ENCODE peak calls at places on chromosomes 4 and X, in four cellular contexts. Z is AG04450, A is glutamatergic neuron, E is NCI-H774. B is an unnamed sample.

GRCh38 chr4:40484346-40484745 is 145.3 kb downstream of the RBM47 start:
- DNase-seq in E (no peak), A (no peak), Z (no peak), B (no peak)

GRCh38 chrX:151974336-151975227 is at the start of gene GABRE:
- DNase-seq in A (peak; percentile 36), E (peak; percentile 34), Z (no peak), B (no peak)

GRCh38 chr4:3317656-3318211 is 24.9 kb downstream of the RGS12 start:
- DNase-seq in A (no peak), Z (no peak), E (no peak), B (no peak)

GRCh38 chrX:78092296-78092695 is 11.8 kb upstream of the PGK1 start:
- DNase-seq in A (peak; percentile 18), E (no peak), Z (peak; percentile 37), B (no peak)

GRCh38 chrX:66015152-66015827 is 24.6 kb downstream of the VSIG4 start:
- DNase-seq in Z (no peak), E (no peak), A (no peak), B (no peak)

GRCh38 chrX:41406211-41406610 is 40.9 kb upstream of the NYX start:
- DNase-seq in Z (no peak), E (no peak), A (no peak), B (no peak)

GRCh38 chr4:152220201-152220666 is 315.7 kb downstream of the FBXW7 start:
- DNase-seq in A (no peak), Z (no peak), E (no peak), B (no peak)

GRCh38 chr4:142557220-142557801 is 288.8 kb downstream of the INPP4B start:
- DNase-seq in Z (no peak), A (no peak), E (no peak), B (no peak)

GRCh38 chrX:80550722-80551121 is 130.5 kb downstream of the TENT5D start:
- DNase-seq in E (no peak), Z (no peak), A (no peak), B (no peak)

GRCh38 chrX:20140410-20140809 is 1.2 kb downstream of the EIF1AX start:
- DNase-seq in Z (no peak), E (no peak), A (no peak), B (no peak)

GRCh38 chr4:2950221-2950989 is 12.8 kb downstream of the NOP14 start:
- DNase-seq in Z (no peak), E (no peak), A (no peak), B (no peak)

GRCh38 chrX:599837-600715 is 30.5 kb upstream of the SHOX start:
- DNase-seq in A (no peak), Z (no peak), E (no peak), B (no peak)